ENCODE peak calls at places on chromosomes 6 and 20, in seven cellular contexts. R, Z, M, E, G, P and X are unnamed samples.

GRCh38 chr6:48866681-48867080 is 596.4 kb downstream of the MMUT start:
- DNase-seq in R (no peak), Z (no peak), M (no peak), E (no peak), G (no peak), P (no peak), X (no peak)

GRCh38 chr6:111871725-111872520 is 1.3 kb downstream of the FYN start:
- DNase-seq in R (no peak), Z (peak), M (peak), E (no peak), G (no peak), P (no peak), X (no peak)

GRCh38 chr20:49340161-49340966 is 62.5 kb upstream of the ZNFX1 start:
- DNase-seq in R (no peak), Z (no peak), M (no peak), E (no peak), G (no peak), P (no peak), X (no peak)

GRCh38 chr6:6277418-6277817 is 43.0 kb downstream of the F13A1 start:
- DNase-seq in R (no peak), Z (no peak), M (no peak), E (no peak), G (no peak), P (no peak), X (no peak)

GRCh38 chr6:22110042-22110441 is 186.8 kb downstream of the PRL start:
- DNase-seq in R (no peak), Z (no peak), M (no peak), E (no peak), G (no peak), P (no peak), X (no peak)

GRCh38 chr6:108608453-108609275 is 47.9 kb downstream of the FOXO3 start:
- DNase-seq in R (no peak), Z (no peak), M (no peak), E (no peak), G (no peak), P (no peak), X (no peak)

GRCh38 chr6:132798820-132799538 is 542 bp upstream of the SLC18B1 start:
- DNase-seq in R (peak), Z (peak), M (peak), E (peak), G (peak), P (no peak), X (peak)

GRCh38 chr6:75144396-75144795 is 61.5 kb downstream of the COL12A1 start:
- DNase-seq in R (no peak), Z (no peak), M (no peak), E (no peak), G (no peak), P (no peak), X (no peak)

GRCh38 chr6:166957087-166957804 is 896 bp upstream of the RNASET2 start:
- DNase-seq in R (peak), Z (no peak), M (peak), E (peak), G (peak), P (no peak), X (peak)

GRCh38 chr20:48683467-48684175 is 144.2 kb downstream of the PREX1 start:
- DNase-seq in R (no peak), Z (no peak), M (no peak), E (no peak), G (no peak), P (no peak), X (no peak)

GRCh38 chr20:57805784-57806183 is 96.0 kb upstream of the PMEPA1 start:
- DNase-seq in R (no peak), Z (no peak), M (no peak), E (no peak), G (no peak), P (no peak), X (no peak)

GRCh38 chr6:154925130-154925529 is 70.0 kb upstream of the TIAM2 start:
- DNase-seq in R (no peak), Z (no peak), M (no peak), E (peak), G (no peak), P (no peak), X (no peak)

GRCh38 chr6:153511896-153512496 is 380.9 kb upstream of the RGS17 start:
- DNase-seq in R (no peak), Z (peak), M (no peak), E (no peak), G (no peak), P (peak), X (no peak)

GRCh38 chr6:89501239-89501638 is 68.3 kb downstream of the ANKRD6 start:
- DNase-seq in R (no peak), Z (no peak), M (no peak), E (no peak), G (no peak), P (no peak), X (no peak)

GRCh38 chr6:147782302-147782701 is 273.8 kb downstream of the SAMD5 start:
- DNase-seq in R (no peak), Z (no peak), M (no peak), E (no peak), G (no peak), P (peak), X (no peak)

GRCh38 chr6:116662186-116662585 is 6.4 kb downstream of the ZUP1 start:
- DNase-seq in R (no peak), Z (no peak), M (no peak), E (no peak), G (no peak), P (no peak), X (no peak)

GRCh38 chr6:108337721-108338120 is 42.9 kb downstream of the AFG1L start:
- DNase-seq in R (no peak), Z (no peak), M (no peak), E (no peak), G (no peak), P (no peak), X (no peak)

GRCh38 chr20:50762435-50763201 is 31.2 kb downstream of the PARD6B start:
- DNase-seq in R (no peak), Z (no peak), M (no peak), E (peak), G (peak), P (no peak), X (peak)

GRCh38 chr6:32772656-32773055 is 9.3 kb upstream of the HLA-DQB2 start:
- DNase-seq in R (no peak), Z (no peak), M (no peak), E (no peak), G (no peak), P (no peak), X (no peak)

GRCh38 chr6:16948376-16948775 is 153.5 kb upstream of the STMND1 start:
- DNase-seq in R (no peak), Z (no peak), M (no peak), E (no peak), G (no peak), P (peak), X (no peak)

GRCh38 chr20:41483553-41483930 is 116.9 kb upstream of the EMILIN3 start:
- DNase-seq in R (no peak), Z (no peak), M (no peak), E (no peak), G (no peak), P (no peak), X (no peak)

GRCh38 chr6:170096803-170097504 is 193.9 kb downstream of the DLL1 start:
- DNase-seq in R (no peak), Z (peak), M (no peak), E (peak), G (no peak), P (no peak), X (no peak)

GRCh38 chr20:31543966-31544598 is 29.8 kb downstream of the HM13 start:
- DNase-seq in R (no peak), Z (no peak), M (no peak), E (peak), G (no peak), P (peak), X (peak)

GRCh38 chr20:52235129-52235528 is 43.5 kb upstream of the ZFP64 start:
- DNase-seq in R (no peak), Z (no peak), M (no peak), E (no peak), G (no peak), P (no peak), X (no peak)

GRCh38 chr20:49584418-49585382 is 16.8 kb upstream of the PTGIS start:
- DNase-seq in R (no peak), Z (no peak), M (no peak), E (no peak), G (no peak), P (no peak), X (no peak)

GRCh38 chr6:139367810-139368321 is 6.6 kb downstream of the CITED2 start:
- DNase-seq in R (no peak), Z (no peak), M (no peak), E (no peak), G (no peak), P (no peak), X (no peak)

GRCh38 chr6:147530132-147531060 is 21.9 kb downstream of the SAMD5 start:
- DNase-seq in R (no peak), Z (no peak), M (no peak), E (no peak), G (no peak), P (no peak), X (no peak)

GRCh38 chr6:36822506-36823269 is 16.6 kb downstream of the CPNE5 start:
- DNase-seq in R (no peak), Z (no peak), M (no peak), E (no peak), G (no peak), P (no peak), X (no peak)

GRCh38 chr20:33657704-33658095 is 4.4 kb upstream of the C20orf144 start:
- DNase-seq in R (no peak), Z (no peak), M (no peak), E (peak), G (no peak), P (no peak), X (no peak)

GRCh38 chr20:46219190-46219589 is 89.1 kb downstream of the CDH22 start:
- DNase-seq in R (no peak), Z (no peak), M (no peak), E (no peak), G (no peak), P (no peak), X (no peak)

GRCh38 chr20:5150226-5151076 is 23.6 kb downstream of the CDS2 start:
- DNase-seq in R (no peak), Z (no peak), M (no peak), E (no peak), G (no peak), P (no peak), X (no peak)